ENCODE peak calls at places on chromosome X, in four cellular contexts. M is PC-9, O is heart right ventricle, I is ovary. X is an unnamed sample.

GRCh38 chrX:47878198-47878597 is 41.5 kb downstream of the ZNF81 start:
- DNase-seq in M (no peak), O (no peak), I (no peak), X (no peak)

GRCh38 chrX:2874222-2875135 is 45.7 kb downstream of the GYG2 start:
- DNase-seq in M (no peak), O (no peak), I (no peak), X (no peak)

GRCh38 chrX:13216139-13216538 is 103.7 kb downstream of the ATXN3L start:
- DNase-seq in M (no peak), O (no peak), I (no peak), X (no peak)

GRCh38 chrX:125202486-125203378 is 116.9 kb upstream of the TEX13C start:
- DNase-seq in M (peak; percentile 18), O (no peak), I (no peak), X (peak; percentile 9)

GRCh38 chrX:33062016-33062415 is 149.3 kb downstream of the DMD start:
- DNase-seq in M (no peak), O (no peak), I (no peak), X (no peak)

GRCh38 chrX:136395271-136395670 is 92.5 kb upstream of the BRS3 start:
- DNase-seq in M (peak; percentile 86), O (no peak), I (no peak), X (no peak)

GRCh38 chrX:112071132-112071531 is 11.4 kb downstream of the TRPC5 start:
- DNase-seq in M (no peak), O (no peak), I (no peak), X (no peak)

GRCh38 chrX:49233887-49234555 is 881 bp upstream of the CACNA1F start:
- DNase-seq in M (no peak), O (no peak), I (no peak), X (no peak)

GRCh38 chrX:129360175-129360574 is 163.1 kb downstream of the SMARCA1 start:
- DNase-seq in M (peak; percentile 38), O (no peak), I (no peak), X (no peak)

GRCh38 chrX:12269484-12269883 is 131.2 kb downstream of the FRMPD4 start:
- DNase-seq in M (no peak), O (no peak), I (no peak), X (no peak)

GRCh38 chrX:70664726-70665125 is 220.1 kb downstream of the DLG3 start:
- DNase-seq in M (no peak), O (no peak), I (no peak), X (no peak)

GRCh38 chrX:69149466-69150293 is 15.6 kb downstream of the PJA1 start:
- DNase-seq in M (no peak), O (no peak), I (no peak), X (no peak)

GRCh38 chrX:41335590-41336331 is 1.8 kb downstream of the DDX3X start:
- DNase-seq in M (no peak), O (no peak), I (no peak), X (no peak)

GRCh38 chrX:97215166-97215565 is 331.5 kb downstream of the RPA4 start:
- DNase-seq in M (no peak), O (no peak), I (no peak), X (no peak)

GRCh38 chrX:72394518-72395163 is 88.9 kb upstream of the CITED1 start:
- DNase-seq in M (no peak), O (peak; percentile 17), I (peak; percentile 35), X (peak; percentile 18)

GRCh38 chrX:12953420-12953819 is 21.5 kb upstream of the TMSB4X start:
- DNase-seq in M (no peak), O (no peak), I (no peak), X (no peak)

GRCh38 chrX:3697220-3697684 is 16.2 kb downstream of the PRKX start:
- DNase-seq in M (no peak), O (no peak), I (no peak), X (no peak)

GRCh38 chrX:96590403-96590802 is 94.2 kb upstream of the DIAPH2 start:
- DNase-seq in M (no peak), O (no peak), I (no peak), X (no peak)

GRCh38 chrX:129497146-129497805 is 26.0 kb downstream of the SMARCA1 start:
- DNase-seq in M (no peak), O (no peak), I (no peak), X (no peak)

GRCh38 chrX:104254442-104255115 is at the start of gene ESX1:
- DNase-seq in M (no peak), O (no peak), I (no peak), X (no peak)

GRCh38 chrX:130485870-130486269 is 84.1 kb downstream of the RBMX2 start:
- DNase-seq in M (no peak), O (no peak), I (no peak), X (no peak)

GRCh38 chrX:110734894-110735541 is 60.6 kb downstream of the CHRDL1 start:
- DNase-seq in M (peak; percentile 92), O (no peak), I (no peak), X (no peak)

GRCh38 chrX:15349046-15349445 is 13.7 kb upstream of the PIGA start:
- DNase-seq in M (peak; percentile 57), O (no peak), I (no peak), X (no peak)

GRCh38 chrX:43002526-43003203 is 224.7 kb upstream of the PPP1R2C start:
- DNase-seq in M (no peak), O (no peak), I (no peak), X (no peak)

GRCh38 chrX:9327747-9328145 is 137.1 kb upstream of the TBL1X start:
- DNase-seq in M (peak; percentile 72), O (no peak), I (no peak), X (no peak)

GRCh38 chrX:386768-387575 is at the start of gene PPP2R3B:
- DNase-seq in M (peak; percentile 83), O (peak; percentile 100), I (peak; percentile 99), X (peak; percentile 99)

GRCh38 chrX:23667239-23668177 is at the start of gene PRDX4:
- DNase-seq in M (peak; percentile 60), O (peak; percentile 90), I (peak; percentile 92), X (peak; percentile 89)

GRCh38 chrX:34371740-34372139 is 239.6 kb upstream of the FAM47A start:
- DNase-seq in M (no peak), O (no peak), I (no peak), X (no peak)

GRCh38 chrX:103688949-103689348 is 2.5 kb upstream of the MORF4L2 start:
- DNase-seq in M (peak; percentile 46), O (no peak), I (no peak), X (no peak)

GRCh38 chrX:114611018-114611619 is 27.2 kb downstream of the HTR2C start:
- DNase-seq in M (no peak), O (no peak), I (no peak), X (no peak)

GRCh38 chrX:142052238-142052637 is 148.5 kb downstream of the MAGEC1 start:
- DNase-seq in M (no peak), O (no peak), I (no peak), X (no peak)

GRCh38 chrX:15946783-15947550 is 92.4 kb upstream of the AP1S2 start:
- DNase-seq in M (no peak), O (no peak), I (no peak), X (no peak)

GRCh38 chrX:134760671-134761070 is 102.4 kb upstream of the PLAC1 start:
- DNase-seq in M (no peak), O (no peak), I (no peak), X (no peak)

GRCh38 chrX:45502396-45502795 is 301.7 kb upstream of the DIPK2B start:
- DNase-seq in M (no peak), O (no peak), I (no peak), X (no peak)

GRCh38 chrX:45497290-45497689 is 296.6 kb upstream of the DIPK2B start:
- DNase-seq in M (no peak), O (no peak), I (no peak), X (no peak)
- H3K9me3 ChIP-seq in M (no peaks in the 10 kb centered on the region), O (peaks cover 17% of the 10 kb centered on the region), I (no peaks in the 10 kb centered on the region), X (peaks cover 11% of the 10 kb centered on the region)

DNA sequence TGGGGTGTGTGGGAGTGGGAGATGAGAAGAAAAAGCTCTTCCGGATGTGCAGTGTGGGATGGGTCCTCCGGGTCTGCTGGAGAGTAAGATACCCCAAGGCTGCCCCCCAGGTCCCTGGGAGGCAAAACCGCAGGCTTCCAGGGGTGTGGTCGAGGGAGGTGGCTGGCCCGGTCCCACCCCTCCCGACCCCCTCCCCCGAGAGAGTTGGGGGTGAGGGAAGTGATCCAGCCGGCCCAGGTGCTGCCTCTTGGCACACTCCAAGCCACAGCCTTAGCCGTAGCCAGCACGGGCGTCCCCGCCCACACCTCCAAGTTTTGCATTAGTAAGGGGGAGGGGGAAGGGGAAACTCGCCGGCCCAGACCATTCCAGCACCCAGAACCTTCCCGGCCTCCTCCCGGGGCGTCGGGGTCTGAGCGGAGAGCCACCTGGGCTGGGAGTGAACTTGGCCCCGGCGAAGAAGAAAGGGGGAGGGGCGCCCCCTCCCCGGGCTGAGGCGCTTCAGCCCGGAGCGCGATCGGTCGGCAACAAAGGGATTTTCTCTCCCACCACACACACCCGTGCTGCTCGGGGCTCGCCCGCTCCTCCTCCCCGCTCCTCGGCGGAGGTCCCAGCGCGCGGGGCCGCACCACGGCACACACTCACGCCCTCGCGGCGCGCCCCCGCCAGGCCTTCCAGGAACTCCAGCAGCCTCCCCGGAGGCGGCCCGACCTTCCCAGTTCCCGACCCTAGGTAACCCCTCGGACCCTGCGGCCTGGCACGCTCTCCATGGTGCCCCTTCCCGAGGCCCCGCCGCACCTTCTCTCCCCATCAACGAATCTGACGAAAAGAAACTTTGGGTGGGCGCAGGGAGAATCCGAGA is 14.4 kb downstream of the BCOR start:
- DNase-seq in M (no peak), O (peak; percentile 35), I (peak; percentile 69), X (peak; percentile 20)
- H3K4me1 ChIP-seq in M (peaks cover 10% of the 10 kb centered on the region), O (peaks cover 35% of the 10 kb centered on the region), I (peaks cover 10% of the 10 kb centered on the region), X (peaks cover 54% of the 10 kb centered on the region)

GRCh38 chrX:19121466-19121865 is 802 bp downstream of the ADGRG2 start:
- DNase-seq in M (no peak), O (no peak), I (no peak), X (no peak)
- H3K27me3 ChIP-seq in M (peaks cover 10% of the 10 kb centered on the region), O (peaks cover 3% of the 10 kb centered on the region), I (no peaks in the 10 kb centered on the region), X (peaks cover 24% of the 10 kb centered on the region)

GRCh38 chrX:83186632-83187031 is 321.5 kb upstream of the POU3F4 start:
- DNase-seq in M (no peak), O (no peak), I (no peak), X (no peak)
- H3K9me3 ChIP-seq in M (no peaks in the 10 kb centered on the region), O (no peaks in the 10 kb centered on the region), I (no peaks in the 10 kb centered on the region), X (no peaks in the 10 kb centered on the region)

GRCh38 chrX:19679787-19680186 is 164.5 kb upstream of the MAP3K15 start:
- DNase-seq in M (no peak), O (no peak), I (no peak), X (no peak)
- H3K4me1 ChIP-seq in M (peaks cover 50% of the 10 kb centered on the region), O (peaks cover 29% of the 10 kb centered on the region), I (no peaks in the 10 kb centered on the region), X (no peaks in the 10 kb centered on the region)

GRCh38 chrX:153522259-153522658 is 4.8 kb downstream of the ATP2B3 start:
- DNase-seq in M (no peak), O (no peak), I (no peak), X (no peak)
- H3K27me3 ChIP-seq in M (peaks cover 36% of the 10 kb centered on the region), O (peaks cover 53% of the 10 kb centered on the region), I (no peaks in the 10 kb centered on the region), X (peaks cover 82% of the 10 kb centered on the region)

X was measured in left ventricle myocardium inferior.